ENCODE peak calls at places on chromosomes 16 and 17, in ten cellular contexts. H, U, D, V, X, K, Z, W, Y and E are unnamed samples.
A peak's percentile ranks its signal among the peaks of the same experiment; 100 is the strongest.

GRCh38 chr17:6997171-6997570 is 1.3 kb downstream of the ALOX12 start:
- DNase-seq in Z (no peak), K (no peak), V (no peak), X (no peak), H (no peak), U (no peak), W (no peak), D (no peak), Y (no peak), E (no peak)

GRCh38 chr17:15381707-15382106 is 40.3 kb upstream of the TEKT3 start:
- DNase-seq in U (no peak), X (no peak), V (no peak), D (no peak), Z (no peak), Y (no peak), H (peak; percentile 42), W (no peak), K (no peak), E (no peak)

GRCh38 chr17:43626066-43626465 is 35.7 kb downstream of the MEOX1 start:
- DNase-seq in H (no peak), V (no peak), Y (no peak), U (no peak), Z (no peak), K (no peak), D (no peak), W (no peak), X (no peak), E (no peak)

GRCh38 chr17:38417210-38417951 is 10.9 kb upstream of the ARHGAP23 start:
- DNase-seq in X (no peak), U (no peak), W (no peak), K (no peak), V (no peak), D (no peak), H (no peak), Z (no peak), Y (no peak), E (peak; percentile 77)

GRCh38 chr17:81909966-81910839 is 996 bp downstream of the PCYT2 start:
- DNase-seq in Z (no peak), K (no peak), X (no peak), W (no peak), V (peak; percentile 47), H (no peak), Y (no peak), U (no peak), D (peak; percentile 53), E (peak; percentile 61)

GRCh38 chr17:58336456-58337094 is 8.0 kb upstream of the TSPOAP1 start:
- DNase-seq in W (peak; percentile 4), Z (no peak), X (no peak), Y (peak; percentile 59), U (no peak), H (peak; percentile 38), D (no peak), K (no peak), V (no peak), E (peak; percentile 66)

GRCh38 chr17:2709173-2709661 is 2.3 kb downstream of the CLUH start:
- DNase-seq in W (peak; percentile 68), H (no peak), Y (peak; percentile 71), K (peak; percentile 49), V (peak; percentile 88), Z (no peak), U (no peak), X (no peak), D (peak; percentile 85), E (no peak)

GRCh38 chr16:88789593-88789992 is 4.6 kb upstream of the PIEZO1 start:
- DNase-seq in H (no peak), Y (no peak), K (no peak), U (no peak), D (peak; percentile 10), X (no peak), V (no peak), W (no peak), Z (no peak), E (no peak)

GRCh38 chr17:6474376-6474775 is 30.1 kb downstream of the PIMREG start:
- DNase-seq in D (no peak), W (no peak), V (no peak), X (no peak), K (no peak), Y (no peak), Z (no peak), U (no peak), H (no peak), E (no peak)

GRCh38 chr16:1732071-1732470 is 26.1 kb downstream of the MAPK8IP3 start:
- DNase-seq in H (no peak), Y (no peak), D (no peak), X (no peak), K (no peak), V (no peak), U (no peak), W (no peak), Z (no peak), E (no peak)

GRCh38 chr17:3033248-3033640 is 30.2 kb downstream of the OR1D5 start:
- DNase-seq in K (no peak), Z (no peak), D (no peak), Y (peak; percentile 34), W (no peak), X (no peak), U (no peak), H (no peak), V (no peak), E (no peak)

GRCh38 chr17:47961406-47961805 is 3.7 kb upstream of the PRR15L start:
- DNase-seq in Y (no peak), H (no peak), V (no peak), K (no peak), W (no peak), U (no peak), X (no peak), Z (no peak), D (no peak), E (no peak)

GRCh38 chr17:47959825-47960655 is 2.4 kb upstream of the PRR15L start:
- DNase-seq in U (no peak), W (no peak), D (peak; percentile 88), V (peak; percentile 76), H (no peak), Y (no peak), Z (no peak), X (no peak), K (no peak), E (no peak)

GRCh38 chr17:47956818-47957590 is 679 bp downstream of the PRR15L start:
- DNase-seq in Z (no peak), H (peak; percentile 15), V (peak; percentile 66), W (no peak), X (no peak), U (no peak), K (no peak), Y (no peak), D (peak; percentile 20), E (no peak)

GRCh38 chr17:47955497-47956461 is 1.9 kb downstream of the PRR15L start:
- DNase-seq in Z (no peak), K (no peak), U (no peak), D (peak; percentile 77), W (no peak), H (no peak), V (peak; percentile 98), Y (no peak), X (no peak), E (no peak)

GRCh38 chr17:47957591-47958490 is at the start of gene PRR15L:
- DNase-seq in K (no peak), W (no peak), U (no peak), H (no peak), Z (no peak), V (peak; percentile 95), X (no peak), Y (no peak), D (peak; percentile 91), E (no peak)
- TF ChIP-seq POLR2A in K (no peak), W (no peak), U (no peak), H (no peak), Z (peak; percentile 13), V (peak; percentile 98), X (no peak), Y (no peak), D (peak; percentile 97), E (no peak)

DNA sequence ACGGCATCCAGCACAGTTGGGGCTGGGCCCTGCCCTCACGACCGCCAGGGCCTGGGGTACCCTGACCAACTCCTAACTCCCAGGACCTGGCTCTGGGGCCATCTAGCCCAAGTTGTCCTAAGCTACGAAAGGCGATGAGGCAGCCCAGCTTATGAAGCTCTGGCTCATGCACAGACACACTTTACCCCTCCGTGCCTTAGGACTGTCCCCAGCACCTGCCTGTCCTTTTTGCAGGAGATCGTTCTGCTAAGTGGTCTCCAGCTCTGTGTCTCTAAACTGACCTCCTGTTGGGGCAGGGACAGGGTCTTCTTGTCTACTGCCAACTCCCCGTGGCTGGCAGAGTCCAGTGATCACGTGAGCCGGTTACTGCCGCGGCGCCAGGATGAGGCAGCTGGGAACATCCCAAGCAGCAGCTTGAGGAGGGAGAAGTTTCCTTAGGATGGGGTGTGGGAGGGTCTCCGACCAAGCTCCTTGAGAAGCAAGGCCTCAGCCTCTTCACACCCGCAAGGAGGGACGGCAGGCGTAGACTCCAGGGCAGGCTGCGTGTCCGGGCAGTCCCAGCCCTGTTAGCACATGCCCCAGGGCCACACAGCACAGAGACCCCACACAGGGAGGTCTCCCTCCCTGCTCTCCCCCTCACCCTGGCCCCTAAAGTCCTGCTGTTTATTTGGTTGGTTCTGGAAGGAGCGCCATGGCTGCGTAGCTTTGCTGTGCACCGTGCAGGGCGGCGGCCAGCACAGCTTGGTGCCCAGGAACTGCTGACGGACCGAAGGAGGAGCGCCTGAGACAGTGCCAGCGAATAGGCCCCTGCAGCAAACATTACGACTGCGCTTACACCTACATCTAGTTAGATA is 16.4 kb upstream of the METRNL start:
- DNase-seq in Y (peak; percentile 60), K (no peak), U (peak; percentile 2), H (no peak), Z (peak; percentile 15), X (no peak), V (no peak), D (peak; percentile 7), W (no peak), E (no peak)
- TF ChIP-seq POLR2A in Y (no peak), K (no peak), U (no peak), H (no peak), Z (no peak), X (no peak), V (no peak), D (no peak), W (no peak), E (no peak)

GRCh38 chr17:80023261-80024205 is 12.1 kb downstream of the TBC1D16 start:
- DNase-seq in Y (no peak), D (peak; percentile 34), Z (no peak), W (no peak), H (no peak), K (no peak), U (no peak), X (no peak), V (no peak), E (no peak)
- TF ChIP-seq POLR2A in Y (no peak), D (no peak), Z (no peak), W (no peak), H (no peak), K (no peak), U (no peak), X (no peak), V (no peak), E (no peak)

DNA sequence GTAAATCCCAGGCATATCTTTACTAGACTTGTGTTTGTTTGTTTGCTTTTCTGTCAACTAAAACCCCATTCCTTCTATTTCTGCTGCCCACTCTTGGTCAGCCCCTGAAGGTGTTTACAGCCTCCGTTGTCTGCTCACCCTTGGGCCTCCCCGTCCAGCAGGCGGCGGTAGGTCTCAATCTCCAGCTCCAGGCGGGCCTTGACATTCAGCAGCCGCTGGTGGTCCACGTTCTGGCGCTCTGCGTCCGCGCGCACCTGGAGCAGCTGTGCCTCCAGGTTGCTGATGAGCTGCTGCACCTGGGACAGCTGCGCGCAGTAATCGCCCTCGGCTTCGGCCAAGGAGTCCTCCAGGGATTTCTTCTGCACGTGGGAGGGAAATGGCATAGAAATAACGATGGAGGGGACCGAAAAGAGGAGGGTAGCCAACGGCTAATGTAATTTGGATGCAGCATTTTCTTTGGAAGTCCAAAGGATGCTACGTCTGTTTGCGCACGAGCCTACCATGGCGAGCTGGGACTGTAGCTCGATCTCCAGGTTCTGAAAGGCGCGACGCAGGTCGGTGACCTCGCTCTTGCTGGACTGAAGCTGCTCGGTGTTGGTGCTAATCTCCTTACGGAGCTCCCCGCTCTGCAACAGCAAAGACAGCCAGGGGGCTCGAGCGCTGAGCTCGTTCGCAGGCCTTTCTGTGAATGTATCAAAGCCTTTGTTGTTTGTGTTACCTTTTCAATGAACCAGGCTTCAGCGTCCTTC is 3.9 kb downstream of the KRT12 start:
- DNase-seq in Z (no peak), H (no peak), D (no peak), U (no peak), X (no peak), K (no peak), W (no peak), Y (no peak), V (no peak), E (peak; percentile 37)
- TF ChIP-seq POLR2A in Z (no peak), H (no peak), D (no peak), U (no peak), X (no peak), K (no peak), W (no peak), Y (no peak), V (no peak), E (no peak)